ENCODE peak calls at places on chromosomes 6 and 20, in eight cellular contexts. C, O, H, S, R, N, A and Q are unnamed samples.

GRCh38 chr20:60341062-60341461 is 382.8 kb downstream of the CDH26 start:
- DNase-seq in C (no peak), O (no peak), H (no peak), S (no peak), R (no peak), N (no peak), A (no peak), Q (no peak)

GRCh38 chr20:9228774-9229450 is 160.0 kb downstream of the PLCB4 start:
- DNase-seq in C (no peak), O (no peak), H (no peak), S (no peak), R (no peak), N (no peak), A (no peak), Q (no peak)

GRCh38 chr20:54188132-54188835 is 14.5 kb upstream of the CYP24A1 start:
- DNase-seq in C (no peak), O (no peak), H (no peak), S (peak), R (no peak), N (no peak), A (no peak), Q (no peak)

GRCh38 chr20:12053348-12053747 is 135.7 kb downstream of the BTBD3 start:
- DNase-seq in C (no peak), O (no peak), H (no peak), S (peak), R (no peak), N (no peak), A (peak), Q (no peak)

GRCh38 chr6:4611441-4612129 is 164.6 kb upstream of the CDYL start:
- DNase-seq in C (no peak), O (no peak), H (no peak), S (peak), R (no peak), N (no peak), A (no peak), Q (no peak)

GRCh38 chr6:63307581-63308246 is 12.1 kb downstream of the LGSN start:
- DNase-seq in C (no peak), O (no peak), H (peak), S (peak), R (peak), N (peak), A (peak), Q (peak)

GRCh38 chr6:169725270-169726048 is 1.2 kb upstream of the PHF10 start:
- DNase-seq in C (no peak), O (peak), H (no peak), S (peak), R (no peak), N (peak), A (peak), Q (no peak)

GRCh38 chr6:43020847-43021246 is 576 bp upstream of the RRP36 start:
- DNase-seq in C (no peak), O (no peak), H (no peak), S (no peak), R (no peak), N (no peak), A (no peak), Q (no peak)

GRCh38 chr20:32485126-32485769 is 99.9 kb downstream of the NOL4L start:
- DNase-seq in C (peak), O (peak), H (peak), S (peak), R (no peak), N (peak), A (peak), Q (peak)

GRCh38 chr6:11493979-11494378 is 43.6 kb upstream of the TMEM170B start:
- DNase-seq in C (no peak), O (no peak), H (no peak), S (no peak), R (no peak), N (no peak), A (peak), Q (no peak)

GRCh38 chr20:56940466-56940865 is 311.4 kb downstream of the TFAP2C start:
- DNase-seq in C (no peak), O (no peak), H (no peak), S (no peak), R (no peak), N (no peak), A (no peak), Q (no peak)

GRCh38 chr20:37443596-37443995 is 77.5 kb upstream of the NNAT start:
- DNase-seq in C (no peak), O (no peak), H (no peak), S (no peak), R (no peak), N (no peak), A (no peak), Q (no peak)

GRCh38 chr20:32028647-32029372 is 18.6 kb downstream of the CCM2L start:
- DNase-seq in C (no peak), O (no peak), H (no peak), S (no peak), R (no peak), N (no peak), A (no peak), Q (no peak)

GRCh38 chr6:92945799-92946198 is 473.6 kb downstream of the EPHA7 start:
- DNase-seq in C (no peak), O (no peak), H (no peak), S (peak), R (no peak), N (no peak), A (peak), Q (no peak)

GRCh38 chr6:141033101-141033500 is 1099.6 kb upstream of the GJE1 start:
- DNase-seq in C (no peak), O (no peak), H (no peak), S (peak), R (no peak), N (no peak), A (peak), Q (no peak)

GRCh38 chr6:16157909-16158308 is 29.0 kb downstream of the MYLIP start:
- DNase-seq in C (no peak), O (no peak), H (no peak), S (no peak), R (no peak), N (no peak), A (no peak), Q (no peak)

GRCh38 chr6:168908887-168909286 is 344.8 kb downstream of the THBS2 start:
- DNase-seq in C (peak), O (no peak), H (no peak), S (peak), R (no peak), N (no peak), A (peak), Q (no peak)

GRCh38 chr6:150813993-150814359 is 51.5 kb upstream of the MTHFD1L start:
- DNase-seq in C (no peak), O (no peak), H (peak), S (no peak), R (peak), N (peak), A (peak), Q (peak)

GRCh38 chr20:60528141-60528540 is 569.9 kb downstream of the CDH26 start:
- DNase-seq in C (no peak), O (no peak), H (no peak), S (no peak), R (no peak), N (no peak), A (no peak), Q (no peak)

GRCh38 chr6:106517699-106518098 is 111.6 kb downstream of the RTN4IP1 start:
- DNase-seq in C (no peak), O (no peak), H (no peak), S (no peak), R (no peak), N (no peak), A (no peak), Q (no peak)

GRCh38 chr6:3063733-3064700 is 4.3 kb upstream of the RIPK1 start:
- DNase-seq in C (no peak), O (peak), H (peak), S (peak), R (peak), N (peak), A (peak), Q (peak)

GRCh38 chr6:149456311-149457021 is 28.3 kb downstream of the ZC3H12D start:
- DNase-seq in C (no peak), O (no peak), H (no peak), S (no peak), R (no peak), N (no peak), A (no peak), Q (no peak)

GRCh38 chr6:101462576-101462975 is 69.1 kb downstream of the GRIK2 start:
- DNase-seq in C (no peak), O (no peak), H (no peak), S (peak), R (no peak), N (no peak), A (peak), Q (no peak)

GRCh38 chr6:81891869-81892268 is 139.4 kb upstream of the TENT5A start:
- DNase-seq in C (no peak), O (no peak), H (no peak), S (no peak), R (no peak), N (no peak), A (no peak), Q (no peak)

GRCh38 chr6:169960003-169960344 is 208.6 kb downstream of the ERMARD start:
- DNase-seq in C (no peak), O (no peak), H (no peak), S (no peak), R (no peak), N (no peak), A (no peak), Q (no peak)

GRCh38 chr20:24631173-24631505 is 161.7 kb downstream of the SYNDIG1 start:
- DNase-seq in C (no peak), O (no peak), H (no peak), S (no peak), R (no peak), N (no peak), A (no peak), Q (no peak)

GRCh38 chr6:159257846-159258245 is 88.6 kb downstream of the FNDC1 start:
- DNase-seq in C (no peak), O (no peak), H (no peak), S (no peak), R (no peak), N (no peak), A (peak), Q (no peak)

GRCh38 chr20:58788896-58789295 is 61.8 kb downstream of the GNAS-AS1 start:
- DNase-seq in C (no peak), O (no peak), H (no peak), S (no peak), R (no peak), N (no peak), A (no peak), Q (no peak)

GRCh38 chr6:168014406-168014959 is 17.0 kb downstream of the KIF25 start:
- DNase-seq in C (no peak), O (no peak), H (no peak), S (no peak), R (no peak), N (no peak), A (no peak), Q (no peak)

GRCh38 chr20:34390769-34391447 is 27.8 kb downstream of the ITCH start:
- DNase-seq in C (peak), O (no peak), H (no peak), S (peak), R (no peak), N (no peak), A (peak), Q (no peak)

DNA sequence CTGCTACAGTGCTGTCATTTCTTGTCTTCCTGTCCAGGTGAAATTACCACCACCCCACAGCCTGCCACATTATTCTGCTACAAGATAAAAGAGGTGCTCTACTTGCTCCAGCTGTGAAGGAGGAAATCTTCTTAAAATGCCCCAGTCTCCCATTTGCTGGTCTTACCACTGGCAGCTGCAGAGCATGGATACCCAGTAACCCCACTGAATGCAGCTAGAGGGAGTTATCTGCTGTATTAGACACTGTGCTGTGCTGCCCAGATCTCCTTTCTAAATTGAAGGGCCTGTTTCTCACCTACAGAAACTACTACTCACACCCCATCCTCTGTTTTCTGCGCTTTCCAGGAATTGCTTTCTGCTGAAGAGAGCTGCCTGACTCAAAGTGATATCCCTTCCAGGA is 517.8 kb downstream of the PKHD1 start:
- DNase-seq in C (no peak), O (no peak), H (no peak), S (no peak), R (no peak), N (peak), A (no peak), Q (no peak)
- TF ChIP-seq CTCF in C (no peak), O (peak), H (no peak), S (no peak), R (peak), N (peak), A (no peak), Q (peak)

DNA sequence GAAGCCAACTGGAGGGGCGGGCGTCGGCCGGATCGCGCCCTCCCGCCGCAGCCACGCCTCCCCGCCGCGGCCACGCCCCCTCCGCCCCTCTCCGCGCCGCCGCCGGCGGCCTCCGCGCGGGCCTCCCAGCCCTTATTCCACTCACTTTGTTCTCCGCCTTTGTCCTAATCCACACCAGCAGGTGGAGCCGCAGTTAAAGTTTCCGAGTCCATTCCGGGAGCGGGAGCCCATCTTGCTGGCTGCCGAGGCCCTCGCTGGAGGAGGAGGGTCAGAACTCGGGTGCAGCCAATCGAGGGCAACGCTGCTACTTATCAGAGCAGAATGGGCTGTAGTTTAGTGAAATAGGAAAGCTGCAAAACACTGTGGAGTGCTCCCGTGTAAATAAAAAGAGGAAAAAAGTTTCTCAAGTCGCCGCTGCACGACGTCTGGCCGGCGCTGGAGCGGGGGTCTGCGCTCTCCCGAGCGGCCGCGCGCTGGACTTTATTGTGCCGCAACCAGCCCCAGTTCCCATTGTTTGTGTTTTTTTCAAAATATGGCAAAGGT is at the start of gene ASF1A:
- DNase-seq in C (peak), O (peak), H (peak), S (peak), R (peak), N (peak), A (peak), Q (peak)
- TF ChIP-seq CTCF in C (peak), O (peak), H (peak), S (peak), R (peak), N (peak), A (peak), Q (peak)

GRCh38 chr6:31075528-31075927 is 36.8 kb downstream of the C6orf15 start:
- DNase-seq in C (no peak), O (no peak), H (no peak), S (peak), R (no peak), N (no peak), A (peak), Q (no peak)
- TF ChIP-seq CTCF in C (no peak), O (no peak), H (no peak), S (no peak), R (no peak), N (no peak), A (no peak), Q (no peak)

DNA sequence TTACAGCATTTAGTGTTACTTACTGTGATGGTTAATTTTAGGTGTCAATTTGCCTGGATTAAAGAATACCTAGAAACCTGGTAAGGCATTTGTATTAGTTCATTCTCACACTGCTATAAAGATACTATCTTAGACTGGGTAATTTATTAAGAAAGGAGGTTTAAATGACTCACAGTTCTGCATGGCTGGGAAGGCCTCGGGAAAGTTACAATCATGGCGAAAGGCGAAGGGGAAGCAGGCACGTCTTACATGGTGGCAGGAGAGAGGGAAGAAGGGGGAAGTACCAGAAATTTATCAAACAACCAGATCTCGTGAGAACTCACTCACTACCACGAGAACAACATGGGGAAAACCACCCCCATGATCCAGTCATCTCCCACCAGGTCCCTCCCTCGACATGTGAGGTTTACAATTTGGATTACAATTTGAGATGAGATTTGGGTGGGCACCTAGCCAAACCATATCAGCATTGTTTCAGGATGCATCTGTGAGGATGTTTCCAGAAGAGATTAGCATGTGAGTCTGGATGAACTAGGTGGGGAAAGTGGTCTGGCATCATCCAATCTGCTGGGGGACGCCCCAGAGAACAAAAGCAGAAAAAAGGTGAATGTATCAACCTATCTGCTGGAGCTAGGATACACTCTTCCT is 76.8 kb downstream of the MKKS start:
- DNase-seq in C (no peak), O (no peak), H (no peak), S (no peak), R (no peak), N (no peak), A (no peak), Q (no peak)
- TF ChIP-seq CTCF in C (no peak), O (no peak), H (no peak), S (no peak), R (no peak), N (no peak), A (no peak), Q (no peak)

DNA sequence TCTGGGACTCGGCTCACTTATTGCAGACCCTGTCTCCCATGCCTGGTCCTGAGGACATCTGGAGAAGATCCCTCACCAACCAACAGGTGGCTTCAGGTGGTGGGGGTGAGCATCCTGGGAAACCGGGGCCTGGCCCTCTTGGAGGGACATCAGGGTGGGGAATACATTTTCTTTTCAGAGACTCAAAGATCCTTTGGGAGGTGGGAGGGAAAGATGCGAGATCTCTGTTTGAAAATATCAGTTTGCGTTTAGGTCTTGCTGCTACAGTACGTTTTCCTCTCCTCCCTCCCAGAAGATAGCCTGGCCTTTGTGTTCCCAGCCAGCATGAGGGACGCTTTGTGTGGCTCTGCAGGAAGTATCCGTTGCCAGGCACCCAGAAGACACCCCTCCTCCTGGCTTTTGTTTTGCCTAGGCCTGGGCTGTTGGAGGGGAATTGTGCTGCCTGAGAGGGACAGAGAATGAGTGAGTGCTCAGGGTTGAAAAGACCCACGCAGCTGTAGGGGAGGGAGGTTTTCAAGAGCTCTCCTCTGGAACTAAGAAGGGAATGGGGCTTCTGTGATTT is 21.8 kb upstream of the SLC2A12 start:
- DNase-seq in C (no peak), O (peak), H (no peak), S (no peak), R (no peak), N (no peak), A (no peak), Q (no peak)
- TF ChIP-seq CTCF in C (no peak), O (no peak), H (no peak), S (no peak), R (no peak), N (no peak), A (no peak), Q (no peak)

GRCh38 chr6:118897386-118897785 is 3.4 kb downstream of the ASF1A start:
- DNase-seq in C (no peak), O (no peak), H (no peak), S (no peak), R (no peak), N (no peak), A (no peak), Q (no peak)

GRCh38 chr6:118893095-118893881 is 664 bp upstream of the ASF1A start:
- DNase-seq in C (no peak), O (no peak), H (peak), S (peak), R (no peak), N (peak), A (peak), Q (peak)

GRCh38 chr6:118894425-118895240 is 681 bp downstream of the ASF1A start:
- DNase-seq in C (no peak), O (peak), H (peak), S (peak), R (peak), N (peak), A (peak), Q (peak)

GRCh38 chr6:118895241-118895561 is 1.2 kb downstream of the ASF1A start:
- DNase-seq in C (no peak), O (no peak), H (no peak), S (no peak), R (no peak), N (no peak), A (no peak), Q (no peak)

DNA sequence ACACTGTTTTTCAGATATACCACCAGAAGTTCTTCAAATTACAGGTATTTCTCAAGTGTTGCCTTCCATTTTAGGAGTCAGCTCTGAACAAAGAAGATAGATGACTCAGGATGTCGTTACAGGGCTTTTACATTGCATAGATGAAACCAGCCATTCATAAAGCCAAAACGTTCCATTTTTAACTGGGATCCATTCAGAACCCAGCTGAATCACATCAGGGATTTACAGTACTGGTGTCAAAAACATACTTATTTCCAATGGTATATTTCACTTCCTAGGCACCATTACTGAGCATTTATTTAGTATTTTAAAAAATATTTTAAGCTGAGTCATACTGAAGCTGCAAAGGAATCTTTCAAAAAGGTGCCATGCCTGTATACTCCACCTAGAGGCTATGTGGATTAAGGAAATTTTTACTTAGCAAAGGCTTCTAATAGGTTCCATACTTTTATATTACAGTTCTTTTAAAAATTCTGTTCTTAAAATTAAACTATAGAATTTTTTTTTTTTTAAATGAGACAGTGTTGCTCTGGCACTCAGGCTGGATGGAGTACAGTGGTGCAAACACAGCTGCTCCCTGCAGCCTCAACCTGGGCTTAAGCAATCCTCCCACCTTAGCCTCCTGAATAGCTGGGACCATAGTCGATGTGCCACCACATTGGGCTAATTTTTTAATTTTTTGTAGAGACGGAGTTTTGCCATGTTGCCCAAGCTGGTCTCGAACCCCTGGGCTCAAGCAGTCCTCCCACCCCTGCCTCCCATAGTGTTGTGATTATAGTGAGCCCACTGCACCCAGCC is 2.6 kb downstream of the ASF1A start:
- DNase-seq in C (no peak), O (no peak), H (peak), S (peak), R (peak), N (peak), A (peak), Q (peak)
- TF ChIP-seq CTCF in C (peak), O (peak), H (no peak), S (peak), R (peak), N (peak), A (peak), Q (peak)

GRCh38 chr6:87237804-87238203 is 82.4 kb downstream of the ZNF292 start:
- DNase-seq in C (no peak), O (no peak), H (peak), S (peak), R (peak), N (peak), A (peak), Q (peak)
- TF ChIP-seq CTCF in C (peak), O (peak), H (peak), S (peak), R (peak), N (no peak), A (peak), Q (peak)